ENCODE peak calls at places on chromosomes 11 and 22, in four cellular contexts. R is PC-3, K is colonic mucosa, M is brain microvascular endothelial cell. P is an unnamed sample.

GRCh38 chr11:10233581-10233980 is 60.4 kb downstream of the SBF2 start:
- DNase-seq in R (peak), K (no peak), M (peak), P (no peak)

GRCh38 chr11:19393119-19393518 is 152.4 kb upstream of the E2F8 start:
- DNase-seq in R (no peak), K (no peak), M (no peak), P (no peak)

GRCh38 chr11:81993755-81994154 is 739.9 kb downstream of the FAM181B start:
- DNase-seq in R (no peak), K (no peak), M (no peak), P (no peak)

GRCh38 chr11:114251797-114252327 is 44.3 kb upstream of the NNMT start:
- DNase-seq in R (no peak), K (no peak), M (no peak), P (peak)

GRCh38 chr11:130897262-130898182 is 18.8 kb downstream of the SNX19 start:
- DNase-seq in R (peak), K (peak), M (peak), P (no peak)

GRCh38 chr11:60078021-60078420 is 10.4 kb upstream of the MS4A2 start:
- DNase-seq in R (no peak), K (no peak), M (no peak), P (no peak)

GRCh38 chr11:123168955-123169484 is 26.0 kb downstream of the CLMP start:
- DNase-seq in R (no peak), K (no peak), M (no peak), P (no peak)

GRCh38 chr22:31291716-31292644 is at the start of gene PIK3IP1:
- DNase-seq in R (peak), K (peak), M (peak), P (peak)

GRCh38 chr11:111540921-111541208 is 345 bp downstream of the LAYN start:
- DNase-seq in R (no peak), K (no peak), M (no peak), P (no peak)

GRCh38 chr11:120027546-120028180 is 110.2 kb downstream of the TRIM29 start:
- DNase-seq in R (no peak), K (peak), M (no peak), P (no peak)

GRCh38 chr11:103450241-103450640 is 341.0 kb downstream of the DYNC2H1 start:
- DNase-seq in R (no peak), K (no peak), M (peak), P (no peak)

GRCh38 chr11:74023291-74023690 is 14.4 kb upstream of the UCP3 start:
- DNase-seq in R (no peak), K (no peak), M (no peak), P (no peak)

GRCh38 chr11:57791321-57792059 is 29.9 kb downstream of the CTNND1 start:
- DNase-seq in R (no peak), K (no peak), M (no peak), P (no peak)

GRCh38 chr11:132463941-132464340 is 1068.4 kb downstream of the OPCML start:
- DNase-seq in R (no peak), K (no peak), M (no peak), P (no peak)

GRCh38 chr11:23211221-23211620 is 350.9 kb upstream of the CCDC179 start:
- DNase-seq in R (no peak), K (no peak), M (peak), P (no peak)

GRCh38 chr22:29773233-29773632 is 6.1 kb downstream of the UQCR10 start:
- DNase-seq in R (peak), K (no peak), M (no peak), P (no peak)

GRCh38 chr11:69928124-69928523 is 108.9 kb upstream of the FGF3 start:
- DNase-seq in R (no peak), K (no peak), M (no peak), P (no peak)

GRCh38 chr22:42279425-42280020 is 9.1 kb upstream of the TCF20 start:
- DNase-seq in R (peak), K (no peak), M (no peak), P (no peak)

GRCh38 chr11:67999704-68000103 is 4.2 kb downstream of the UNC93B1 start:
- DNase-seq in R (no peak), K (no peak), M (no peak), P (no peak)

GRCh38 chr11:63767415-63768231 is 952 bp downstream of the ZFTA start:
- DNase-seq in R (peak), K (peak), M (peak), P (peak)

GRCh38 chr11:134880788-134881187 is 468.7 kb upstream of the B3GAT1 start:
- DNase-seq in R (no peak), K (no peak), M (no peak), P (no peak)

DNA sequence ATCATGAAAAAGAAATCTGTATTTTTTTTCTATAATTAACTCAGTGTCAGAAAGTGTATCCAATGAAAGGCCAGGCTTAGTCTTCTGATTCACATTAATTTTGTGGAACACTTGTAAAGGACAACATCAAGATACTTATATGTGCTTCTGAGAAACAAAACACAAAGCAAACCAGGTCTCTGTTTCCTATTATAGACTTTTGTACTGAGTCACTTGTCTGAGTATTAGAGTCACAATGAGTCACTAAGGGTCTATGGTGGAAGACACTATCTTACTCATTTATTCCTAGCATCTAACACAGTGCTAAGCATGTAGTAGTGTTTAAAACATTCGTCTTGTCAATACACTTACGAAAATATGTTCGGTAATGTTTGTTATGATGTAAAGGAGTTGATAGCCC is 297.8 kb upstream of the CCDC90B start:
- DNase-seq in R (peak), K (no peak), M (peak), P (no peak)
- TF ChIP-seq CTCF in R (no peak), K (no peak), M (no peak), P (no peak)

GRCh38 chr11:12868315-12869073 is 140.6 kb upstream of the RASSF10 start:
- DNase-seq in R (peak), K (no peak), M (no peak), P (no peak)
- TF ChIP-seq CTCF in R (peak), K (no peak), M (peak), P (no peak)

GRCh38 chr11:86537541-86538222 is 134.7 kb downstream of the ME3 start:
- DNase-seq in R (no peak), K (no peak), M (peak), P (peak)
- TF ChIP-seq CTCF in R (no peak), K (no peak), M (peak), P (peak)

GRCh38 chr11:61429346-61429690 is 457 bp downstream of the CPSF7 start:
- DNase-seq in R (peak), K (peak), M (peak), P (peak)
- TF ChIP-seq CTCF in R (peak), K (no peak), M (no peak), P (no peak)

GRCh38 chr11:13145461-13145860 is 132.1 kb upstream of the BMAL1 start:
- DNase-seq in R (no peak), K (no peak), M (no peak), P (no peak)

GRCh38 chr11:13140873-13141655 is 131.9 kb downstream of the RASSF10 start:
- DNase-seq in R (peak), K (peak), M (no peak), P (no peak)

GRCh38 chr11:13143486-13144297 is 133.9 kb upstream of the BMAL1 start:
- DNase-seq in R (peak), K (peak), M (no peak), P (no peak)

GRCh38 chr11:13140028-13140870 is 131.1 kb downstream of the RASSF10 start:
- DNase-seq in R (peak), K (peak), M (peak), P (peak)

GRCh38 chr11:13141731-13142724 is 132.9 kb downstream of the RASSF10 start:
- DNase-seq in R (no peak), K (peak), M (no peak), P (no peak)
- TF ChIP-seq CTCF in R (no peak), K (no peak), M (no peak), P (no peak)

DNA sequence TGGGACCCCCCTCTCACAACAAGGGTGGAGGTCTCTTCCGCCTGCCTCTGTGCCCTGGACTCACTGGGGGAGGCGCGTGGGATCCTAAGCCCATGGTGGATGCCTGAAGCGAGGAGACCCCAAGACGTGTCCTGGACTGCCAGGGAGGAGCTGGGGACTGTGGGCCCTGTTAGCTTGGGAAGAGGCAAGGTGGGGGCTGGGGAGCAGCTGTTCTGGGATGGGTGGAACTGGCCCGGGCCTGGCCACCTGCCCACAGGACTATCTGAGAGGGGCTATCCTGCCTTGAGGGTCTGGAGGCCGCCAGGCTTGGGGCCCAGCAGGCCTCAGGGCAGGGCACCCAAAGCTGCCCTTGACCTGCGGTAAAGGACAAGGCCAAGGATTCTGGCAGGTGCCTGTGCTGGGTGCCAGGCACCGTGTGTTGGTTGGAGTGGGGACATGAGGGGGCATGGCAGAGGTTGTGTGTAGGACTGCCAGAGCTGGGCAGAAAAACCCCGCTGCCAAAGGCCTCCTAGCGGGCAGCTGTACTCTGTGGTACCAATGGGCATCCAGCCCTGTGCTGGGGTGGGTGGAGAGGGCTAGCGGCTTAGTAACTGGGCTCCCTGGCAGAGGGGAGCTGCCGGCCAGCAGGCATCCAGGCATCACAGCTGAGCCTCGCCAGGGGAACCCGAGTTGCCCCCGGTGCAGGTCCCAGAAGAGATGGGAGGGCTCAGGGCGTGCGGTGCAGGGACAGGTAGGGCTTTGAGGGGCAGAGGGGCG is 670 bp downstream of the LSP1 start:
- DNase-seq in R (no peak), K (no peak), M (no peak), P (no peak)
- TF ChIP-seq CTCF in R (no peak), K (no peak), M (no peak), P (no peak)